ENCODE peak calls at places on chromosomes 13 and 19, in ten cellular contexts. W, F, Y, O, Q, P, E, I, Z and A are unnamed samples.

GRCh38 chr13:39123578-39123977 is 85.3 kb downstream of the NHLRC3 start:
- DNase-seq in I (no peak), W (no peak), Y (no peak), P (no peak), E (no peak), Z (no peak), Q (no peak), O (no peak), F (no peak), A (no peak)

GRCh38 chr13:110339263-110339662 is 32.2 kb downstream of the COL4A2 start:
- DNase-seq in W (no peak), O (no peak), Q (no peak), E (no peak), Y (no peak), P (no peak), F (no peak), Z (no peak), I (no peak), A (no peak)

GRCh38 chr19:11447347-11448262 is 12.2 kb downstream of the PRKCSH start:
- DNase-seq in F (no peak), Q (no peak), W (no peak), Z (no peak), E (no peak), P (no peak), Y (no peak), I (no peak), O (no peak), A (no peak)

GRCh38 chr13:30422056-30422914 is at the start of gene UBE2L5:
- DNase-seq in W (peak), E (peak), Y (peak), O (peak), P (peak), Q (peak), Z (peak), I (peak), F (peak), A (peak)

GRCh38 chr13:100872761-100873160 is 198.2 kb upstream of the TMTC4 start:
- DNase-seq in I (peak), P (no peak), Z (no peak), Y (no peak), O (no peak), E (no peak), F (no peak), W (no peak), Q (no peak), A (peak)

GRCh38 chr13:41032646-41033396 is 13.7 kb upstream of the ELF1 start:
- DNase-seq in E (no peak), Q (no peak), Y (no peak), W (no peak), F (no peak), I (no peak), O (no peak), P (no peak), Z (no peak), A (no peak)

GRCh38 chr19:35995655-35995993 is 636 bp downstream of the SDHAF1 start:
- DNase-seq in P (peak), Y (peak), I (peak), Z (no peak), W (peak), E (peak), O (no peak), Q (peak), F (peak), A (peak)

GRCh38 chr13:72062566-72062965 is 195.6 kb upstream of the DACH1 start:
- DNase-seq in Y (no peak), O (no peak), I (peak), W (peak), E (no peak), P (no peak), Q (no peak), Z (no peak), F (no peak), A (peak)

GRCh38 chr13:108425056-108425455 is 155.5 kb downstream of the TNFSF13B start:
- DNase-seq in Z (no peak), O (no peak), P (peak), I (peak), E (peak), Y (no peak), Q (no peak), F (no peak), W (no peak), A (peak)

GRCh38 chr19:19782783-19783182 is 38.8 kb downstream of the ZNF506 start:
- DNase-seq in O (no peak), E (no peak), P (no peak), Y (no peak), I (peak), F (peak), Q (no peak), Z (no peak), W (no peak), A (no peak)

GRCh38 chr13:43009506-43009905 is 13.9 kb upstream of the DNAJC15 start:
- DNase-seq in Q (no peak), I (peak), E (peak), W (no peak), Z (no peak), P (no peak), Y (no peak), O (no peak), F (no peak), A (peak)

GRCh38 chr19:49335071-49335783 is at the start of gene CD37:
- DNase-seq in Y (peak), O (no peak), F (peak), Z (no peak), W (no peak), I (no peak), Q (no peak), E (no peak), P (no peak), A (no peak)

GRCh38 chr13:60620611-60621395 is 223.8 kb downstream of the TDRD3 start:
- DNase-seq in O (no peak), P (peak), Z (no peak), W (no peak), Q (no peak), Y (no peak), F (no peak), I (peak), E (peak), A (no peak)

GRCh38 chr19:18475004-18475453 is 37.1 kb upstream of the ISYNA1 start:
- DNase-seq in P (no peak), O (no peak), E (no peak), I (no peak), Q (no peak), Y (no peak), Z (no peak), W (no peak), F (no peak), A (no peak)

GRCh38 chr19:12611361-12611699 is 610 bp downstream of the ZNF791 start:
- DNase-seq in F (no peak), W (no peak), Q (peak), O (peak), E (peak), P (peak), Z (peak), I (peak), Y (no peak), A (peak)

GRCh38 chr19:39211731-39212376 is 7.8 kb upstream of the SYCN start:
- DNase-seq in I (no peak), Y (no peak), E (no peak), Q (no peak), O (no peak), F (no peak), P (no peak), W (no peak), Z (no peak), A (no peak)

GRCh38 chr19:49422407-49423277 is 599 bp downstream of the PTH2 start:
- DNase-seq in I (peak), O (no peak), Z (no peak), Y (no peak), W (peak), P (no peak), E (peak), F (peak), Q (peak), A (peak)

GRCh38 chr13:29284726-29285125 is 310.8 kb downstream of the SLC7A1 start:
- DNase-seq in O (no peak), I (no peak), E (no peak), W (no peak), F (no peak), Z (no peak), Q (no peak), P (no peak), Y (no peak), A (no peak)

GRCh38 chr19:12527034-12527836 is 24.0 kb downstream of the ZNF564 start:
- DNase-seq in E (peak), O (no peak), Y (no peak), Z (peak), Q (no peak), P (peak), F (no peak), W (no peak), I (peak), A (peak)